ENCODE peak calls at places on chromosomes 13 and 19, in six cellular contexts. K is H1, X is GM12878, Q is SK-N-SH, V is K562, P is HepG2. Z is an unnamed sample.

GRCh38 chr19:35549174-35549788 is 3.9 kb downstream of the TMEM147 start:
- DNase-seq in K (peak), X (no peak), Q (peak), V (peak), P (peak), Z (peak)

GRCh38 chr19:55158848-55159793 is 1.6 kb upstream of the TNNI3 start:
- DNase-seq in K (no peak), X (no peak), Q (no peak), V (peak), P (no peak), Z (no peak)

GRCh38 chr13:77751513-77752456 is 54.3 kb downstream of the SLAIN1 start:
- DNase-seq in K (no peak), X (peak), Q (peak), V (peak), P (peak), Z (no peak)

GRCh38 chr19:15622991-15623390 is 8.0 kb downstream of the CYP4F8 start:
- DNase-seq in K (no peak), X (no peak), Q (no peak), V (no peak), P (no peak), Z (no peak)

GRCh38 chr13:26619321-26619720 is 61.8 kb downstream of the WASF3 start:
- DNase-seq in K (no peak), X (no peak), Q (no peak), V (no peak), P (no peak), Z (no peak)

GRCh38 chr13:26132756-26133155 is 80.9 kb upstream of the SHISA2 start:
- DNase-seq in K (no peak), X (no peak), Q (no peak), V (no peak), P (no peak), Z (no peak)

GRCh38 chr13:24027494-24027893 is 130.2 kb upstream of the C1QTNF9B start:
- DNase-seq in K (no peak), X (no peak), Q (no peak), V (no peak), P (no peak), Z (no peak)

GRCh38 chr19:46133101-46133627 is 8.7 kb upstream of the IGFL3 start:
- DNase-seq in K (peak), X (peak), Q (no peak), V (no peak), P (peak), Z (no peak)

GRCh38 chr19:36060430-36060829 is 5.7 kb downstream of the WDR62 start:
- DNase-seq in K (peak), X (no peak), Q (peak), V (peak), P (no peak), Z (peak)

GRCh38 chr13:42815686-42816085 is 34.3 kb downstream of the FAM216B start:
- DNase-seq in K (no peak), X (no peak), Q (no peak), V (no peak), P (no peak), Z (no peak)

GRCh38 chr19:45558399-45558878 is 26.2 kb downstream of the OPA3 start:
- DNase-seq in K (peak), X (no peak), Q (peak), V (peak), P (peak), Z (peak)

DNA sequence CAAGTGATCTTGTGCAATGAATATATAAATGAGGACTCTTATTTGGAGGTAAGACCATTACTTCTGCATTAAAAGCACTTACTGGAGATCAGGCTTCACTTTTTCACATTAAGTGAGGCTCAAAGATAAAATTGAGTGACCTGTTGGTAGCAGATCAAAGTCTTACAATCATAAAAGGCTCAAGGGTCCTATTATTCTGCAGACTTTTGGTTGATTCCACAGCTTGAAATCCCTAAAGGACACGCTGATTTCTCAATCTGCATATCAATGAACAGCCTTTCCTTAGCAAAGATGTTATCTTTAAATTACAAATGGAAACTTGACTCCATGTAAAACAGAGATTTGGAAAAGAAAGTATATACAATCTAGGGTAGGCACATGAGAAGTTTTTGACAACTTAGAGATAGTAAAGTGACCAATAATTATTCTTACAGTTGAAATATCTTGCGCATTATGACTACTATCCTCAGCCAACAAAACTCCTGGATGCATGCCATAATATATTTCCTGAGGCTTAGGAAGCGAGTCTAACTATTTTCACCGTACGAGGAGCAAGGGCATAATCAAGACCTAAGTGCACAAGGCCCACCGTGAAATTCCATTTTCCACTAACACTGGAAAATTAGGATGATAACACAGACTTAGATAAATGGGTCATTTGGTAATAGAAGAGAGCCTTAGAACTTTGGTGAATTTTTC is 640.7 kb downstream of the LIG4 start:
- DNase-seq in K (no peak), X (no peak), Q (no peak), V (no peak), P (no peak), Z (no peak)
- TF ChIP-seq TAF1 in K (no peak), X (no peak), Q (no peak), V (no peak), P (no peak), Z (no peak)

DNA sequence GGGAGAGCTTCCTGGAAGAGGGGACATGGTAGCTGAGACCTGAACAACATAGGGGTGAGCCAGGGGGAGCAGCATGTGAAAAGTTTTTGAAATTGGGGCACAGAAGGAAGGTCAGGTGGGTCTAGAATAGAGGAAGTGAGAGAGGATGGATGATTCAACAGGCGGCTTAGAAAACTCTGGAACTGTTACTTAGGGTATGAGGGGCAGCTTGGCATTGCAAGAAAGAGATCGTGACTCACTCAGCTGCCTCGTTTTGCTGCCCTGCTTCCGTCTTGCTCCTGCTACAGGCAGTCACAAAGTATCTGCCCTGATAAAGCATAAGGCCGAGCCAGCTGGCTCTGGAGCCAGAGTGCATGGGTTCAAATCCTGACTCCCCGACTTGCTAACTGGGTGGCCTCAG is 1.3 kb upstream of the CEACAM20 start:
- DNase-seq in K (no peak), X (no peak), Q (no peak), V (no peak), P (no peak), Z (no peak)
- TF ChIP-seq TAF1 in K (no peak), X (no peak), Q (no peak), V (no peak), P (no peak), Z (no peak)

GRCh38 chr19:18634612-18635290 is 2.1 kb upstream of the KLHL26 start:
- DNase-seq in K (no peak), X (no peak), Q (no peak), V (no peak), P (peak), Z (no peak)

GRCh38 chr19:18633321-18633720 is 3.5 kb upstream of the KLHL26 start:
- DNase-seq in K (no peak), X (no peak), Q (peak), V (no peak), P (no peak), Z (no peak)

GRCh38 chr19:18626906-18627305 is 9.9 kb upstream of the KLHL26 start:
- DNase-seq in K (no peak), X (no peak), Q (no peak), V (no peak), P (no peak), Z (no peak)

DNA sequence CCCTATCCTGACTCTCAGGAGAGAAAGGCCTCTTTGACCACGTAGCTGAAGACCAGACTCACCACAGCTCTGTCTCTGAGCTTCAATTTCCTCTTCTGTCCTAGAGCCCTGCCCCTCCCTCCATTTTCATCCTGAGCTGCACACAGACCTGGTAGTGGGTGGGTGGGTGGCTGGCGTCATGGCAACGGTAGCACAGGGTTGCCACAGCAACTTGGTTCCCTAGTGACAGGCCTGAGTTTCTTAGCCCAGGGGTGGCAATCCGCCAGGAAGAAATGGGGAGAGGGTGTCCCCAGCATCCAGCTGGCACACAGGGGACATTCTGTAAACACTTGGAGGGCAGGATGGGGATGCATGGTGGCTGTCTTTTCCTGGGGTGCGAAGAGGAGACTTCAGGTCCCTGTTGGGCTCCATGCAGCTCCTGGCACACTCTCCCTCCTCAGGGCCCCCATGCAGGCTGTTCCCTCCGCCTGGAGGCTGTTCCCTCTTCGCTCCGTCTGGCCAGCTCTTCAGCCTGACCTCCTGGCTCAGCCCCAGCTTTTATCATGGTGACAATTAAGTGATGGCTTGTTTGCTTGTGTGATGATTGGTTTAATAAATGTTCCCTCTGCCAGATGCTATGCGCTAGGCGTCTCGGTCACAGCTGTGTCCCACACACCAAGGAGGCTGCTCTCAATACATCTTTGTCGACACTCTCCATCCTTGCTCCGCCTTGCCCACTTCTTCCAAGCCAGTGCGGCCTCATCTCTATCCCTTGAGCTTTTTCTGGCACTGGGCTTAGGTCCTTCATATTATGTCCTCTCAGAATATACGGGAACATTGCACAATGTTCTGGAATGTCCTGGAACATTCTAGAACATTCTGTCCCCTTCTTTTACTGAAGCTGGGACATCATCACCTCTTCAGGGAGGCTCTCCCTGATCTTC is 7.4 kb upstream of the KLHL26 start:
- DNase-seq in K (no peak), X (no peak), Q (no peak), V (no peak), P (no peak), Z (no peak)
- TF ChIP-seq TAF1 in K (no peak), X (no peak), Q (no peak), V (no peak), P (no peak), Z (no peak)

DNA sequence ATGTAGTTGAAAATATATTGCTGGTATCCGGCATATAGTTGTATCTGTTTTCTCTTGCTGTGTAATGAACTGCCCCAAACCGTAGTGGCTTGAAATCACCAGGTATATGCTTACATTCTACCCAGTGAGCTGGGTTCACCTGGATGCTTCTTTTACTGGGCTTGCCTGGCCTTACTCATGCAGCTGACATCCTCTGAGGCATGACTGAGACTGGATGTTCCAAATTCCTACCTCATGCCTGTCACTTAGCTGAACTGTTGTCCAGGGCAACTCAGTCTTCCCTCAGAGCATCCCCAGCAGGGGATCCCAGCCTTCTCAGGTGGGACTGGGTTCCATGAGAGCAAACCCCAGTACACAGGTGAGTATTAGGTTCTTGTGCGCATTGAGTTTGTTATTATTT is 66.8 kb downstream of the IFT88 start:
- DNase-seq in K (no peak), X (no peak), Q (no peak), V (no peak), P (no peak), Z (no peak)
- TF ChIP-seq TAF1 in K (no peak), X (no peak), Q (no peak), V (no peak), P (no peak), Z (no peak)

GRCh38 chr13:112684041-112684440 is 5.8 kb upstream of the ATP11A start:
- DNase-seq in K (peak), X (no peak), Q (no peak), V (no peak), P (no peak), Z (no peak)

GRCh38 chr13:112686364-112686763 is 3.5 kb upstream of the ATP11A start:
- DNase-seq in K (peak), X (no peak), Q (no peak), V (no peak), P (no peak), Z (no peak)

GRCh38 chr13:112685856-112686255 is 4.0 kb upstream of the ATP11A start:
- DNase-seq in K (no peak), X (no peak), Q (no peak), V (no peak), P (no peak), Z (no peak)

GRCh38 chr13:112683581-112683980 is 6.3 kb upstream of the ATP11A start:
- DNase-seq in K (peak), X (no peak), Q (no peak), V (no peak), P (no peak), Z (no peak)

GRCh38 chr13:112684444-112684843 is 5.4 kb upstream of the ATP11A start:
- DNase-seq in K (no peak), X (no peak), Q (no peak), V (no peak), P (no peak), Z (no peak)
- TF ChIP-seq TAF1 in K (no peak), X (no peak), Q (no peak), V (no peak), P (no peak), Z (no peak)

GRCh38 chr19:1989513-1990229 is 25.8 kb downstream of the BTBD2 start:
- DNase-seq in K (no peak), X (no peak), Q (no peak), V (no peak), P (no peak), Z (no peak)
- TF ChIP-seq TAF1 in K (no peak), X (no peak), Q (no peak), V (no peak), P (no peak), Z (no peak)

Z was measured in GM12891.